ENCODE peak calls at places on chromosomes 11 and 22, in four cellular contexts. One of them, this sample, is unnamed.
A peak's percentile ranks its signal among the peaks of the same experiment; 100 is the strongest.

GRCh38 chr11:18749681-18750319 is 23.8 kb upstream of the IGSF22 start:
- DNase-seq in ovary: no peak
- DNase-seq in tibial nerve: peak; percentile 17
- DNase-seq in neural progenitor cell: no peak
- DNase-seq in this sample: peak; percentile 77

GRCh38 chr11:95042906-95043305 is 6.3 kb upstream of the KDM4F start:
- DNase-seq in neural progenitor cell: no peak
- DNase-seq in ovary: no peak
- DNase-seq in tibial nerve: no peak
- DNase-seq in this sample: no peak

GRCh38 chr11:126927628-126928027 is 72.9 kb downstream of the KIRREL3 start:
- DNase-seq in tibial nerve: no peak
- DNase-seq in ovary: no peak
- DNase-seq in neural progenitor cell: no peak
- DNase-seq in this sample: no peak

GRCh38 chr11:44957051-44957515 is 6.4 kb upstream of the TP53I11 start:
- DNase-seq in tibial nerve: no peak
- DNase-seq in neural progenitor cell: peak; percentile 67
- DNase-seq in ovary: peak; percentile 36
- DNase-seq in this sample: no peak

GRCh38 chr22:28920757-28921584 is 37.6 kb downstream of the ZNRF3 start:
- DNase-seq in tibial nerve: no peak
- DNase-seq in neural progenitor cell: no peak
- DNase-seq in ovary: no peak
- DNase-seq in this sample: no peak

GRCh38 chr11:72522186-72522585 is 87.9 kb upstream of the CLPB start:
- DNase-seq in neural progenitor cell: no peak
- DNase-seq in tibial nerve: no peak
- DNase-seq in ovary: no peak
- DNase-seq in this sample: no peak

GRCh38 chr11:117201516-117201866 is 2.3 kb downstream of the TAGLN start:
- DNase-seq in neural progenitor cell: no peak
- DNase-seq in tibial nerve: no peak
- DNase-seq in ovary: no peak
- DNase-seq in this sample: no peak

GRCh38 chr11:47691979-47692378 is 23.2 kb downstream of the AGBL2 start:
- DNase-seq in ovary: no peak
- DNase-seq in tibial nerve: no peak
- DNase-seq in neural progenitor cell: no peak
- DNase-seq in this sample: no peak

GRCh38 chr11:44993971-44994705 is 43.5 kb upstream of the TP53I11 start:
- DNase-seq in ovary: no peak
- DNase-seq in tibial nerve: no peak
- DNase-seq in neural progenitor cell: no peak
- DNase-seq in this sample: no peak

GRCh38 chr22:25840162-25840561 is 98.2 kb downstream of the MYO18B start:
- DNase-seq in ovary: no peak
- DNase-seq in neural progenitor cell: no peak
- DNase-seq in tibial nerve: no peak
- DNase-seq in this sample: no peak

GRCh38 chr22:44057411-44057987 is 33.4 kb downstream of the PARVB start:
- DNase-seq in tibial nerve: no peak
- DNase-seq in neural progenitor cell: no peak
- DNase-seq in ovary: peak; percentile 71
- DNase-seq in this sample: no peak

GRCh38 chr11:66904561-66904960 is 47.7 kb downstream of the LRFN4 start:
- DNase-seq in tibial nerve: no peak
- DNase-seq in ovary: no peak
- DNase-seq in neural progenitor cell: no peak
- DNase-seq in this sample: no peak

DNA sequence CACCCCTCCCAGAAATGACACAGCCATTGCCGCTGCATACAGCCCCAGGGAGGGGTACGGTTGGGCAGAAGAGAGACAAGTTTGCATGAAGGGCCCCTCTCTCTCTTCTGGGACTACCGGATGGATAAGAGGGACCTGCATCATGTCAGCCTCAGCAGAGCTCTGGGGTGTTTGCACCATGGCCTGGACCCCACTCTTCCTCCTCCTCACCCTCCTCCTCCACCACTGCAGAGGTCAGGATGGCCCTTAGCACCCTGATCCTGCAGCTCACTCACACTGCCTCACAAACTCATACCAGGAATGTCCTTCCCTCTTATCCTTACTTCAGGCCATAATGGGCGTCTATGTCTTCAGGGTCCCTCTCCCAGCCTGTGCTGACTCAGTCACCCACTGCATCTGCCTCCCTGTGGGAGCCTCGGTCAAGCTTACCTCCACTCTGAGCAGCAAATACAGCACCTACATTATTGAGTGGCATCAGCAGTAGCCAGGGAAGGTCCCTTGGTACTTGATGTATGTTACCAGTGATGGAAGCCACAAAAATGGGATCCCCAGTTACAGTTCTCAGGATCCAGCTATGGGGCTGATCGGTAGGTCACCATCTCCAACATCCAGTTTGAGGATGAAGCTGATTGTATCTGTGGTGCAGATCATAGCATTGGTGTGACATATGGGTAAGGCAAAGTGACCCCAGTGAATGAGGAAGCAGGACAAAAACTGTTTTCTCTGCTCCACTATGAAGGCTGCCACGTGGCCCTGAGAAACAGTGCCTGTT is 62.2 kb upstream of the VPREB1 start:
- DNase-seq in neural progenitor cell: no peak
- DNase-seq in tibial nerve: no peak
- DNase-seq in ovary: no peak
- DNase-seq in this sample: no peak
- H3K27me3 ChIP-seq in neural progenitor cell: peaks cover 100% of the 10 kb centered on the region
- H3K27me3 ChIP-seq in tibial nerve: no peaks in the 10 kb centered on the region
- H3K27me3 ChIP-seq in ovary: no peaks in the 10 kb centered on the region
- H3K27me3 ChIP-seq in this sample: no peaks in the 10 kb centered on the region

GRCh38 chr11:50074161-50074560 is 41.5 kb downstream of the OR4C45 start:
- DNase-seq in tibial nerve: no peak
- DNase-seq in ovary: no peak
- DNase-seq in neural progenitor cell: no peak
- DNase-seq in this sample: no peak
- H3K9me3 ChIP-seq in tibial nerve: no peaks in the 10 kb centered on the region
- H3K9me3 ChIP-seq in ovary: no peaks in the 10 kb centered on the region
- H3K9me3 ChIP-seq in neural progenitor cell: no peaks in the 10 kb centered on the region
- H3K9me3 ChIP-seq in this sample: no peaks in the 10 kb centered on the region

GRCh38 chr22:20428496-20429253 is 8.9 kb downstream of the SCARF2 start:
- DNase-seq in tibial nerve: no peak
- DNase-seq in neural progenitor cell: no peak
- DNase-seq in ovary: no peak
- DNase-seq in this sample: no peak
- H3K27me3 ChIP-seq in tibial nerve: no peaks in the 10 kb centered on the region
- H3K27me3 ChIP-seq in neural progenitor cell: peaks cover 68% of the 10 kb centered on the region
- H3K27me3 ChIP-seq in ovary: no peaks in the 10 kb centered on the region
- H3K27me3 ChIP-seq in this sample: no peaks in the 10 kb centered on the region

GRCh38 chr22:47304854-47305253 is 542.4 kb downstream of the TBC1D22A start:
- DNase-seq in tibial nerve: no peak
- DNase-seq in neural progenitor cell: no peak
- DNase-seq in ovary: no peak
- DNase-seq in this sample: no peak
- H3K9me3 ChIP-seq in tibial nerve: no peaks in the 10 kb centered on the region
- H3K9me3 ChIP-seq in neural progenitor cell: peaks cover 5% of the 10 kb centered on the region
- H3K9me3 ChIP-seq in ovary: no peaks in the 10 kb centered on the region
- H3K9me3 ChIP-seq in this sample: no peaks in the 10 kb centered on the region

GRCh38 chr11:17720796-17721171 is 1.4 kb downstream of the MYOD1 start:
- DNase-seq in neural progenitor cell: peak; percentile 56
- DNase-seq in tibial nerve: no peak
- DNase-seq in ovary: no peak
- DNase-seq in this sample: peak; percentile 49
- H3K27me3 ChIP-seq in neural progenitor cell: peaks cover 100% of the 10 kb centered on the region
- H3K27me3 ChIP-seq in tibial nerve: no peaks in the 10 kb centered on the region
- H3K27me3 ChIP-seq in ovary: no peaks in the 10 kb centered on the region
- H3K27me3 ChIP-seq in this sample: peaks cover 10% of the 10 kb centered on the region

DNA sequence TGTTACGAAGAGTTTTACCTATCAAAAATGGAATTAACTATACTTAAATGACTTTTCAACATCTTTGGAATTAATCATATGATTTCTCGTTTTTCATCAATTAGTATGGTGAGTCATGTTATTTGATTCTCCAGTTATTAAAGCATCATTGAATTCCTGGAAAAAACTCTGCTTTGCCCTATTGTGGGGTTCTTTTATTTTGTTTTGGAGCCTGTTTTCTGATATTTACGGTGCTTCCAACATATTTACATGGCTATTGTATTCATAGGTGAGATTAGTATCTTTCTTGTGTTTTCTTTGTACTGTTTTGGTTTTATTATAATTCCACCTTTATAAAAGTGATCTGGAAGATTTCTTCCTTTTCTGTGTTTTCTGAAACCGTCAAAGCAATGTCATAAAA is 902.7 kb downstream of the TBC1D22A start:
- DNase-seq in tibial nerve: no peak
- DNase-seq in ovary: no peak
- DNase-seq in neural progenitor cell: no peak
- DNase-seq in this sample: no peak
- H3K9me3 ChIP-seq in tibial nerve: no peaks in the 10 kb centered on the region
- H3K9me3 ChIP-seq in ovary: no peaks in the 10 kb centered on the region
- H3K9me3 ChIP-seq in neural progenitor cell: no peaks in the 10 kb centered on the region
- H3K9me3 ChIP-seq in this sample: no peaks in the 10 kb centered on the region

DNA sequence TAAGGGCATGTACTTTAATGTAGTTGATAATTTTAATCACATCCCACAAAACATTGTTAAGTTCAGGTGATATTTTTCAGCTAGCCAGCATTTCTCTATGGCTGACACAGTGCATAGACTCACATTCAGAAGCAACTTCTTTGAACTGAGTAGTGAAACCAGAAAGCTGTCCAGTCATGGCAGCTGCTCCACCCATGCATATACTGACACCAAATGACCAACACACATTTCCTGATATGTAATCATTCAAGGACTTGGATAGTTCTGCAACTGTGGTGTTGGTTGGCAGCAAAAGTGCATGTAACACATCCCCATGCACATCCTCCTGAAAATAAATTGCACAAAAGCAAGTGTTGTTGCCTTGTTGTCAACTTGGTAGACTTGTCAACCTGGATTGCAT is 39.7 kb downstream of the CALCA start:
- DNase-seq in ovary: no peak
- DNase-seq in tibial nerve: no peak
- DNase-seq in neural progenitor cell: no peak
- DNase-seq in this sample: no peak
- H3K27me3 ChIP-seq in ovary: no peaks in the 10 kb centered on the region
- H3K27me3 ChIP-seq in tibial nerve: no peaks in the 10 kb centered on the region
- H3K27me3 ChIP-seq in neural progenitor cell: no peaks in the 10 kb centered on the region
- H3K27me3 ChIP-seq in this sample: no peaks in the 10 kb centered on the region

DNA sequence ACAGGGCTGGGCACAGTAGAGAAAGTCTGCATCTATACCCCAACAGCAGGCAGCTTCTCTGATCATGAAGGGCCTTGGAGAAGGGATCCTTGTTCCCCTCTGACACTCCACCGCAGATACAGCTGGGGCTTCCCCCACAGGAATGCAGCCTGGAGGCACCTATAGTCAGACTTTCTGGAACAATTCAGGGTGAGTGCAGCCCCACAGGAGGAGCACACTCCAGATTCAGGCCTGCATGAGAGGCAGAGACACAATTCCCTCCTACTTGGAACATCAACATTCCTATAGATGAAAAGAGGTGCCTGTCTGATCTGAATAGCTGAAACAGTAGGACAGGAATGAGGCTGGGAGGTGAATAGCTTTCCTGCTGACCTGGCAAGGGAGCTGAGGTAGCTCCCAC is 1298.0 kb upstream of the CNTN5 start:
- DNase-seq in ovary: no peak
- DNase-seq in neural progenitor cell: no peak
- DNase-seq in tibial nerve: no peak
- DNase-seq in this sample: no peak
- H3K9me3 ChIP-seq in ovary: no peaks in the 10 kb centered on the region
- H3K9me3 ChIP-seq in neural progenitor cell: no peaks in the 10 kb centered on the region
- H3K9me3 ChIP-seq in tibial nerve: no peaks in the 10 kb centered on the region
- H3K9me3 ChIP-seq in this sample: no peaks in the 10 kb centered on the region

DNA sequence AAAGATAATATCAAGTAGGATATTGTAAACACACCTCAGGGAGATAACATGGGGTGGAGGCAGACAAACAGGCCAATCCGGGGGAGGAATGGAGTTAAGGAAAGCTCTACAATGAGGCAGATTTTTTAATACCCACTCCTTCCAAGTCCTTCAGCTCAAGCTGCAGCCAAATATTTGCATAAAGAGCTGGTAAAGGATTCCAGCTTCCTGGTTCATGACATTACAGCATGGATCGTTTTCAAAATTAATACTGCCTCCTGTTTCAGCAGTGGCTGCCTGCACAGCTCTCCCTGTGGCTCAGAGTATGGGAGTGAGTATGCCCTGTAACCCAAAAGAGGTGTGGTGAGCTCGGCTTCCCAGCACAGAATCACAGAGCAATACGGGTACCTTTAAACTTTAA is 5.1 kb downstream of the POU2AF3 start:
- DNase-seq in tibial nerve: no peak
- DNase-seq in neural progenitor cell: no peak
- DNase-seq in ovary: no peak
- DNase-seq in this sample: no peak
- H3K27me3 ChIP-seq in tibial nerve: no peaks in the 10 kb centered on the region
- H3K27me3 ChIP-seq in neural progenitor cell: peaks cover 42% of the 10 kb centered on the region
- H3K27me3 ChIP-seq in ovary: no peaks in the 10 kb centered on the region
- H3K27me3 ChIP-seq in this sample: no peaks in the 10 kb centered on the region

GRCh38 chr11:11215944-11216343 is 137.1 kb downstream of the CSNK2A3 start:
- DNase-seq in neural progenitor cell: peak; percentile 18
- DNase-seq in ovary: no peak
- DNase-seq in tibial nerve: no peak
- DNase-seq in this sample: no peak

GRCh38 chr11:11215058-11215815 is 137.8 kb downstream of the CSNK2A3 start:
- DNase-seq in tibial nerve: no peak
- DNase-seq in ovary: no peak
- DNase-seq in neural progenitor cell: peak; percentile 13
- DNase-seq in this sample: no peak

GRCh38 chr11:11211186-11211585 is 141.9 kb downstream of the CSNK2A3 start:
- DNase-seq in neural progenitor cell: no peak
- DNase-seq in ovary: no peak
- DNase-seq in tibial nerve: no peak
- DNase-seq in this sample: no peak

GRCh38 chr11:11211888-11212287 is 141.2 kb downstream of the CSNK2A3 start:
- DNase-seq in ovary: no peak
- DNase-seq in tibial nerve: no peak
- DNase-seq in neural progenitor cell: no peak
- DNase-seq in this sample: no peak

DNA sequence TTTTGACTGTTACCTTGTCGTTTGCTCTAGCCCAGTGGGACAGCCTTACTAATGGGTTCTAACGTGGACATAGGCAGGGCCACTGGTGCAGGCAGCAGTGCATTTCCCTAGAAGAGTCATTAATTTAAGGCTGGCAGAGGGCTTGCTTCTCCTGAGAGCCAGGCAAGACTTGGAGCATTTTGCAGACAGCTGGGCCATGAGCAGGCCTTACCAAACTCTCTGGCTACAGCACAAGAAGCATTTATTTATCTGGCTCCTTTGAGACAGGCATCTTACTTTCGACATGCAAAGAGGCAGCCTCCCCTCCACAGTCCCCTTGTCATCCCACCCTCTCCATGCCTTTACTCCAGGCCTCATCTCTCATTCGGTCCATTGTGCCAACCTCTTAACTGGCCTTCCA is 139.9 kb downstream of the CSNK2A3 start:
- DNase-seq in tibial nerve: no peak
- DNase-seq in neural progenitor cell: no peak
- DNase-seq in ovary: no peak
- DNase-seq in this sample: no peak
- H3K9me3 ChIP-seq in tibial nerve: no peaks in the 10 kb centered on the region
- H3K9me3 ChIP-seq in neural progenitor cell: no peaks in the 10 kb centered on the region
- H3K9me3 ChIP-seq in ovary: no peaks in the 10 kb centered on the region
- H3K9me3 ChIP-seq in this sample: no peaks in the 10 kb centered on the region

This sample was measured in ascending aorta.